ENCODE peak calls at places on chromosomes 11 and 22, in four cellular contexts. S is AG04449, Q is IMR-90, A is A549. T is an unnamed sample.

GRCh38 chr11:19242184-19242932 is 1.6 kb upstream of the E2F8 start:
- DNase-seq in S (no peak), Q (no peak), A (no peak), T (no peak)

GRCh38 chr11:72446929-72447753 is 12.8 kb upstream of the CLPB start:
- DNase-seq in S (no peak), Q (peak), A (peak), T (no peak)

GRCh38 chr22:38843201-38843715 is 570 bp downstream of the NPTXR start:
- DNase-seq in S (no peak), Q (peak), A (peak), T (peak)

GRCh38 chr11:76810151-76810853 is 27.1 kb downstream of the TSKU start:
- DNase-seq in S (no peak), Q (no peak), A (peak), T (no peak)

GRCh38 chr11:45644981-45645889 is 20.2 kb downstream of the CHST1 start:
- DNase-seq in S (no peak), Q (no peak), A (no peak), T (no peak)

GRCh38 chr11:134643519-134644042 is 231.5 kb upstream of the B3GAT1 start:
- DNase-seq in S (no peak), Q (no peak), A (no peak), T (no peak)

GRCh38 chr22:36350751-36351594 is 36.8 kb downstream of the MYH9 start:
- DNase-seq in S (no peak), Q (peak), A (peak), T (no peak)

GRCh38 chr22:27670701-27671412 is 130.7 kb downstream of the MN1 start:
- DNase-seq in S (no peak), Q (no peak), A (no peak), T (no peak)

GRCh38 chr11:83037877-83038276 is 33.8 kb downstream of the RAB30 start:
- DNase-seq in S (no peak), Q (no peak), A (no peak), T (no peak)

GRCh38 chr11:128453444-128454336 is 133.7 kb downstream of the ETS1 start:
- DNase-seq in S (peak), Q (peak), A (no peak), T (no peak)

GRCh38 chr11:87879118-87879517 is 296.1 kb downstream of the RAB38 start:
- DNase-seq in S (no peak), Q (no peak), A (no peak), T (no peak)

GRCh38 chr11:113147249-113147648 is 167.1 kb upstream of the TTC12 start:
- DNase-seq in S (no peak), Q (no peak), A (no peak), T (no peak)

GRCh38 chr11:78851883-78852586 is 277.4 kb upstream of the NARS2 start:
- DNase-seq in S (no peak), Q (no peak), A (no peak), T (no peak)

GRCh38 chr22:20885557-20886323 is 26.9 kb downstream of the SNAP29 start:
- DNase-seq in S (peak), Q (peak), A (peak), T (peak)

GRCh38 chr22:43198936-43199335 is 12.0 kb upstream of the TTLL12 start:
- DNase-seq in S (no peak), Q (no peak), A (no peak), T (no peak)

GRCh38 chr11:57772562-57772961 is 11.0 kb downstream of the CTNND1 start:
- DNase-seq in S (no peak), Q (peak), A (no peak), T (no peak)

GRCh38 chr11:113241190-113242051 is 73.0 kb upstream of the TTC12 start:
- DNase-seq in S (no peak), Q (peak), A (no peak), T (no peak)

GRCh38 chr11:77111946-77112345 is 9.3 kb downstream of the OMP start:
- DNase-seq in S (no peak), Q (no peak), A (no peak), T (no peak)

GRCh38 chr22:35449829-35450689 is 50.1 kb downstream of the MCM5 start:
- DNase-seq in S (no peak), Q (no peak), A (no peak), T (no peak)

GRCh38 chr22:33923660-33924246 is 3.5 kb upstream of the LARGE1 start:
- DNase-seq in S (no peak), Q (peak), A (peak), T (no peak)

GRCh38 chr11:47403571-47403970 is 4.8 kb upstream of the SLC39A13 start:
- DNase-seq in S (no peak), Q (no peak), A (no peak), T (no peak)

GRCh38 chr22:50516891-50517290 is 8.5 kb downstream of the SCO2 start:
- DNase-seq in S (no peak), Q (no peak), A (no peak), T (no peak)

GRCh38 chr22:46432164-46433068 is 96.9 kb downstream of the TRMU start:
- DNase-seq in S (no peak), Q (no peak), A (no peak), T (no peak)

GRCh38 chr22:34160117-34160758 is 240.0 kb upstream of the LARGE1 start:
- DNase-seq in S (no peak), Q (no peak), A (no peak), T (no peak)

GRCh38 chr11:128484172-128484571 is 103.2 kb downstream of the ETS1 start:
- DNase-seq in S (no peak), Q (no peak), A (peak), T (no peak)

GRCh38 chr22:43007519-43008102 is 7.3 kb downstream of the PACSIN2 start:
- DNase-seq in S (no peak), Q (peak), A (no peak), T (peak)

GRCh38 chr11:3189193-3189843 is 24.2 kb upstream of the OSBPL5 start:
- DNase-seq in S (no peak), Q (no peak), A (no peak), T (no peak)

GRCh38 chr11:116825854-116826750 is 3.0 kb upstream of the APOA4 start:
- DNase-seq in S (no peak), Q (no peak), A (no peak), T (no peak)

GRCh38 chr11:64793271-64794160 is 9.5 kb downstream of the MAP4K2 start:
- DNase-seq in S (no peak), Q (no peak), A (no peak), T (peak)

GRCh38 chr11:90468923-90469322 is 246.1 kb upstream of the CHORDC1 start:
- DNase-seq in S (no peak), Q (no peak), A (peak), T (no peak)

GRCh38 chr11:126284829-126285228 is 1.9 kb downstream of the TIRAP start:
- DNase-seq in S (peak), Q (peak), A (peak), T (no peak)

GRCh38 chr11:47848636-47849155 is 546 bp upstream of the NUP160 start:
- DNase-seq in S (no peak), Q (no peak), A (no peak), T (no peak)

GRCh38 chr11:68402355-68403031 is 58.1 kb upstream of the PPP6R3 start:
- DNase-seq in S (no peak), Q (no peak), A (no peak), T (no peak)
- TF ChIP-seq CTCF in S (no peak), Q (no peak), A (no peak), T (no peak)

GRCh38 chr11:125167954-125168821 is 3.6 kb downstream of the PKNOX2 start:
- DNase-seq in S (peak), Q (peak), A (no peak), T (no peak)

GRCh38 chr11:125171974-125172373 is 7.4 kb downstream of the PKNOX2 start:
- DNase-seq in S (no peak), Q (no peak), A (no peak), T (no peak)

GRCh38 chr11:125170001-125170405 is 5.5 kb downstream of the PKNOX2 start:
- DNase-seq in S (no peak), Q (peak), A (no peak), T (no peak)

GRCh38 chr11:125168875-125169537 is 4.5 kb downstream of the PKNOX2 start:
- DNase-seq in S (no peak), Q (peak), A (no peak), T (no peak)

DNA sequence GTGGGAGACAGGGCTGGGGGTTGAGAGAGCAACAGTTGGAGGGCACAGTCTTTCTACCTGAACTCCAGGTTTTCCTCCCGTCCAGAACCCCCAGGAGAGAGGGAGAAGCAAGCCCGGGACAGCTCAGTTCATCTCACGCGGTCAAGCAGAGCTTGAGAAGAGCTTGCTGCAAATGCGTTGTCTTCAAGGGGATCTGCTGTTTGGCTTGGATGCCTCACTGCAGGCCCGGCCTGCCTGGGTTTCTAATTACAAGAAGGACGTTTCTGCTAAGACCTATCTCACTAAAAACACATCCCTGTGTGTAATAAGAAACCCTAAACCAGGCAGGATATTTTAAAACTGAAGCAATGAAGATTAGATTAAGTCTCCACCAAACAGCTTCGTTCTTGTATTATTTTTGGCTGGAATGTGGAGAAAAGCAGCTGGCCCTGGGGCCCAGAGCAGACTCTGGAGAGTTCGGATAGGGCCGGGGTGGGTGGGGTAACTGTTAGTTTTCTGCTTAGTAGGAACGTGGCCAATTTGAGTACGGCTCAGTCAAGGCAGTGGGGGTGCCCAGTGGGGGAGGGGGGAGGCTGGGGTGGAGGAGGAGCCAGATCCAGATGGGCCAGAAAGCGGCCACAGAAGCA is 6.0 kb downstream of the PKNOX2 start:
- DNase-seq in S (peak), Q (peak), A (no peak), T (no peak)
- H3K4me3 ChIP-seq in S (no peak), Q (no peak), A (no peak), T (no peak)

DNA sequence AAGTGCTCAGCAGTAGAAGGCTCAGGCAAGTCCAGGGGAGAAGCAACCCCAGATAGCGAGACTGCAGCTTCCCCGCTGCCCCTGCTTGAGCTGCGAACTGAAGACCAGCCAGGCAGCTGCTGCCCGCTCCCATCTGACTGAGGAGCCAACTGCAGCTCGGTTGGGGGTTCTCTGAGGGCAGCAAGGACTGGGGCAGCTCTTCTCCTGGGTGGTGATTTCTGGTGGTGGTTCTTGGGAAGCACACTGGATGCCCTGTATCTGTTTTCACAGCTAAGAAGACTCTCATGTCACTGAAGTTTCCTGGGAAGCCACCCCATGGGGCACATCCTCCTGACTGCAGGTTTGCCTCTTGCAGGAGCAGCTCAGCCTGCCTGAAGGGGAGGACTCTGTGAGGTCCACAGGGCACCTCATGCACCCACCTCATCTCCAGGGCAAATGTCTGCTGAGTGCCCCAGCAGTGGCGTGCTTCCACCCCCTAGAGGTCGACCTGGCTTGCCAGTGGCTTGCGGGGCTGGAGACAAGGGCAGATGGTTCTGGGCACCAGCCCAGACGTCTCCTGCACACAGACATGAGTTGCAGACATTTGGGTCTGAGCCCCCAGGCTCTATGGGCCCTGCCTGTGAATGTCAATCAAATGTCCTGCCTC is 801.1 kb downstream of the BRD1 start:
- DNase-seq in S (no peak), Q (no peak), A (peak), T (no peak)
- TF ChIP-seq CTCF in S (no peak), Q (no peak), A (peak), T (no peak)

GRCh38 chr11:26715133-26715532 is 6.7 kb downstream of the SLC5A12 start:
- DNase-seq in S (no peak), Q (no peak), A (no peak), T (no peak)
- H3K4me3 ChIP-seq in S (no peak), Q (no peak), A (no peak), T (no peak)

GRCh38 chr11:17861036-17861755 is 126.6 kb downstream of the KCNC1 start:
- DNase-seq in S (no peak), Q (peak), A (no peak), T (no peak)

GRCh38 chr11:17865765-17866428 is 131.3 kb downstream of the KCNC1 start:
- DNase-seq in S (no peak), Q (peak), A (no peak), T (no peak)

GRCh38 chr11:17859552-17859951 is 125.0 kb downstream of the KCNC1 start:
- DNase-seq in S (no peak), Q (no peak), A (no peak), T (no peak)

GRCh38 chr11:17867346-17867745 is 132.8 kb downstream of the KCNC1 start:
- DNase-seq in S (no peak), Q (no peak), A (no peak), T (no peak)

GRCh38 chr11:17864478-17864941 is 129.9 kb downstream of the KCNC1 start:
- DNase-seq in S (no peak), Q (no peak), A (peak), T (no peak)
- TF ChIP-seq CTCF in S (peak), Q (peak), A (peak), T (peak)

DNA sequence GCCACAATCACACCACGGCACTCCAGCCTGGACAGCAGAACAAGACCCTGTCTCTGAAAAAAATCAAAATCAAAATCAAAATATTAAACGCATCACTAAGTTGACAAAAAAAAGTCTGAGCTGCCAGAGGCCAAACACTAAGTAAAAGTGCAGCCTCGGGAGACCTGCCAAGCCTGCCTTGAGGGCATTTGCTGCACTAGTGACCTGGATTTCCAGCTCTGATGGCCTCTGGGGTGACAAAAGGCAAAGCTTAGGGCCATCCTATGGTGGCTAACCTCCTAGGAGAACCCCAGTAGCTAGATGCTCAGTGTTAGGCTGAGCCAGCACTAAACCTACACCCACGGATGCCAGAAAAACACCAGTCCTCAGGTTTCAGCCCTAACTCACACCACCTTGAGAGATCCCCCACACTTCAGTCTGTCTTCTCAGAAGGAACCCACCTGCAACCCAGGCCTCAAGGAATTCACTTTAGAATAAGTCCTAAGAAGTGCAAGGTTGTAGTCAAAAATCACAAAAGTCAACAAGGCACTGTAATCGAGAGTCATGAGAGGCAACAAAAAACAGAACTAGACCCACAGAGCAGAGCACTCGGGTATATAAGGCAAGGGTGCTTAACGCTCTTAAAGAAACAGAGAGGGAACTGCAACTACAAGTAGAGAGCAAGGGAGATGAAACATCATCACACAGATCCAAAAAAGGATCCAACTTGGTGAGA is 28.6 kb downstream of the GNB1L start:
- DNase-seq in S (no peak), Q (no peak), A (no peak), T (no peak)
- H3K4me3 ChIP-seq in S (no peak), Q (no peak), A (no peak), T (no peak)

DNA sequence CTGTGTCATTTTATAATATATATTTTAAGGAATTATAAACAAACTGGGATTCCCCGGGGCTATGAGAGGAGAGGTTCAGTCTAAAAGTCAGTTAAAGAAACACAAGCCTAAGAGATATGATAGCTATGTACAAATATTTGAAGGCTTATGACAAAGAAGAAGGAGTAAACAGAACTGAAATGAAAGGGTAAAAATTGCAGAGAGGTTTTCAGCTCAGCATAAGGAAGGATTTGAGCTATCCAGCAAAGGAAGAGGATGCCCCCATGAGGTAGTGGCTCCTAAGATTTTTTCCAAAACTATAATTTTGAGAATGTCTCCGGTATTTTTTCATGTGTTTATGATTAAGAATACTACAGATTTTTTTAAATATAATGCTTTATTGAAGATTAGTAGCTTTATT is 57.9 kb upstream of the ANGPTL5 start:
- DNase-seq in S (no peak), Q (peak), A (peak), T (no peak)
- TF ChIP-seq CTCF in S (peak), Q (peak), A (peak), T (peak)